ENCODE peak calls at places on chromosomes 7 and 10, in ten cellular contexts. S, N, Q, O, E, U, T, G, J and W are unnamed samples. For H3K9me3, the result is how much of the 10 kb centered on the place peaks cover.

GRCh38 chr10:12909836-12910185 is 91.7 kb downstream of the CCDC3 start:
- DNase-seq in S (no peak), N (no peak), Q (no peak), O (no peak), E (no peak), U (peak), T (no peak), G (no peak), J (peak), W (peak)

GRCh38 chr10:129593953-129594352 is 126.9 kb downstream of the MGMT start:
- DNase-seq in S (no peak), N (peak), Q (no peak), O (no peak), E (no peak), U (no peak), T (no peak), G (no peak), J (no peak), W (no peak)

GRCh38 chr7:24943096-24943948 is 36.7 kb downstream of the OSBPL3 start:
- DNase-seq in S (no peak), N (no peak), Q (no peak), O (no peak), E (no peak), U (no peak), T (no peak), G (no peak), J (no peak), W (no peak)

GRCh38 chr7:30870821-30871518 is 40.7 kb upstream of the AQP1 start:
- DNase-seq in S (no peak), N (no peak), Q (no peak), O (no peak), E (no peak), U (no peak), T (no peak), G (no peak), J (no peak), W (no peak)

GRCh38 chr7:39609084-39609461 is 14.3 kb upstream of the RALA start:
- DNase-seq in S (no peak), N (peak), Q (peak), O (peak), E (no peak), U (no peak), T (no peak), G (peak), J (no peak), W (no peak)

GRCh38 chr10:3468919-3469638 is 296.5 kb upstream of the PITRM1 start:
- DNase-seq in S (no peak), N (peak), Q (peak), O (peak), E (no peak), U (peak), T (no peak), G (peak), J (peak), W (no peak)

GRCh38 chr7:17588730-17589129 is 290.3 kb downstream of the AHR start:
- DNase-seq in S (no peak), N (no peak), Q (no peak), O (no peak), E (no peak), U (no peak), T (no peak), G (no peak), J (no peak), W (no peak)

GRCh38 chr7:1900847-1901246 is 230.8 kb downstream of the ELFN1 start:
- DNase-seq in S (no peak), N (no peak), Q (no peak), O (no peak), E (no peak), U (no peak), T (no peak), G (no peak), J (no peak), W (no peak)

DNA sequence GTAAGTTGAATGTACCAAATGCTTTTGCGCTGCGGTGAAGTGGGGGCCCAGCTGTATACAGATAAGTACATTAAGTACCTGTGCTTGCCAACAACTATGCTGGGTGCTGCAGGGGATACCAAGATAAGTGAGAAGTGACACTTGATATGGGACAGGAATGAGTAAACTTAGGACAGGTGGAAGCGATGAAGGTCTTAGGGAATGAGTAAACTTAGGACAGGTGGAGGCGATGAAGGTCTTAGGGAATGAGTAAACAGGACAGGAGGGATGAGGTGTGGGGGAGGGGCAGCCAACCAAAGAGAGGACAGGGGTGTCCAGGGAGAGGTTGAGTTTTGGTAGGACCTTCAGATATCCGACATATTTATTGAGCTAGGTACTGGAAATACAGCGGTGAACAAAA is 1.4 kb downstream of the MDH2 start:
- DNase-seq in S (no peak), N (no peak), Q (no peak), O (no peak), E (no peak), U (no peak), T (no peak), G (no peak), J (no peak), W (no peak)
- H3K4me3 ChIP-seq in S (peak), N (peak), Q (no peak), O (no peak), E (no peak), U (peak), T (no peak), G (peak), J (peak), W (no peak)

GRCh38 chr10:1662361-1663025 is 74.8 kb downstream of the ADARB2 start:
- DNase-seq in S (peak), N (no peak), Q (no peak), O (no peak), E (no peak), U (no peak), T (no peak), G (no peak), J (no peak), W (no peak)
- H3K9me3 ChIP-seq in S (under half), N (under half), Q (under half), O (under half), E (under half), U (under half), T (under half), G (under half), J (under half), W (under half)

DNA sequence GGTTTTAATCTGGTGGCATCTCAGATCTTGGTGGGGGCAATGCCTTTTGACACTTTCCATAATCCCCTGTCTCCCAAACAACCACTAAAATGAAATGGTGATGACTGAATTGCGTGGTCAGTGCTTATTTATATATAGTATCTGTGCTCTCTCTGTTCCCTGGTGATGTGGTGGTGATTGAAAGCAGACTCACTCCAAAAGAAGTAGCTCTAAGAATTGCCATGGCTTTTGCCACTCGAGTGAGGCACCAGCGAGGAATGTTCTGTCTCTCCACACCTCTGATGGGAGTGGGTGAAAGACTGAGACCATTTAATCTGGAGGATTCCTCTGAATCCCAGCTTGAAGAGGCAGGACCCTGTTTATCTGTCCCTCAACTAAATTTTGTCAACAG is 2.8 kb downstream of the DUSP5 start:
- DNase-seq in S (no peak), N (peak), Q (peak), O (peak), E (no peak), U (no peak), T (no peak), G (peak), J (no peak), W (no peak)
- H3K4me3 ChIP-seq in S (no peak), N (peak), Q (no peak), O (peak), E (no peak), U (peak), T (peak), G (peak), J (no peak), W (no peak)

DNA sequence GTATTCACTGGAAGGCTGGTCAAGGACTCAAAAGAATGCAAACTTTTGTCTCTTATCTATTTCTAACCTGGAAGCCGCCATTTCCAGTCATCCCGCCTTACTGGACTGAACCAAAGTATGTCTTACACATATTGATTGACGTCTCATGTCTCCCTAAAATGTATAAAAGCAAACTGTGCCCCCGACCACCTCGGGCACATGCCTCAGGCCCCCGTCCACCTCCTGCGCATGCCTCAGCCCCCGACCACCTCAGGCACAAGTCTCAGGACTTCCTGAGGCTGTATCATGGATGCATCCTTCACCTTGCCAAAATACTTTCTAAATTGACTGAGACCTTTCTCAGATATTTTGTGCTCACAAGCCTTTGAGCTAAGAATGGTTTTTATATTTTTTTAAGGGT is 148.6 kb downstream of the PTPRN2 start:
- DNase-seq in S (no peak), N (no peak), Q (no peak), O (no peak), E (no peak), U (no peak), T (no peak), G (no peak), J (no peak), W (no peak)
- H3K9me3 ChIP-seq in S (under half), N (under half), Q (under half), O (under half), E (under half), U (under half), T (under half), G (under half), J (under half), W (under half)

DNA sequence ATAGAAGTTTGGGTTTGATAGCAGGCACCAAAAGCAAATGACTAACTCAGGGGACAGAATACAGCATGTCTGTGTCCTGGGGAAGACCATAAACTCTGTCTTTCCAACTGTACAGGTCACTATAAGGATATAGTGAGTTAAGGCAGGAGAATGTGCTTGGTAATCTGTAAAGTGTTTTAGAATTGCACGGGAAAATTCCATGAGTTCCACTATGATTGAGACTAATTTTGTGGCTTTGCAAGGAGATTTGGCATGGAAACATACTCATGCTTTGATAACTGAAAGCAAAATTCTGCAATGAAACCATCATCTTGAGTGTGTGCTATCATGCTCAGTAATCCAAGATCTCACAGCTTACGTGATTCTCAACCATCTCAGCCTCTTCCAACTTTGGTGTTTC is 152.6 kb downstream of the PKD1L1 start:
- DNase-seq in S (no peak), N (peak), Q (no peak), O (no peak), E (no peak), U (no peak), T (no peak), G (peak), J (no peak), W (no peak)
- H3K4me3 ChIP-seq in S (no peak), N (no peak), Q (no peak), O (no peak), E (no peak), U (no peak), T (no peak), G (peak), J (no peak), W (no peak)

GRCh38 chr7:69448071-69448470 is 150.2 kb upstream of the AUTS2 start:
- DNase-seq in S (no peak), N (peak), Q (no peak), O (no peak), E (no peak), U (no peak), T (no peak), G (peak), J (no peak), W (no peak)
- H3K9me3 ChIP-seq in S (under half), N (under half), Q (under half), O (under half), E (under half), U (under half), T (under half), G (under half), J (under half), W (under half)

GRCh38 chr7:522938-523289 is 3.3 kb upstream of the PDGFA start:
- DNase-seq in S (no peak), N (no peak), Q (no peak), O (no peak), E (no peak), U (no peak), T (no peak), G (no peak), J (no peak), W (no peak)
- H3K4me3 ChIP-seq in S (no peak), N (peak), Q (no peak), O (peak), E (no peak), U (peak), T (no peak), G (no peak), J (peak), W (peak)

GRCh38 chr7:14293434-14293833 is 304.0 kb upstream of the ETV1 start:
- DNase-seq in S (no peak), N (no peak), Q (no peak), O (no peak), E (no peak), U (no peak), T (no peak), G (no peak), J (no peak), W (no peak)

GRCh38 chr7:14294637-14295036 is 305.2 kb upstream of the ETV1 start:
- DNase-seq in S (no peak), N (no peak), Q (no peak), O (no peak), E (no peak), U (no peak), T (no peak), G (no peak), J (no peak), W (no peak)

GRCh38 chr7:14286036-14286435 is 296.6 kb upstream of the ETV1 start:
- DNase-seq in S (no peak), N (no peak), Q (no peak), O (no peak), E (no peak), U (no peak), T (no peak), G (peak), J (no peak), W (no peak)

GRCh38 chr7:14287398-14287797 is 297.9 kb upstream of the ETV1 start:
- DNase-seq in S (no peak), N (no peak), Q (no peak), O (no peak), E (no peak), U (no peak), T (no peak), G (no peak), J (no peak), W (no peak)

GRCh38 chr7:14288701-14289100 is 299.2 kb upstream of the ETV1 start:
- DNase-seq in S (no peak), N (no peak), Q (no peak), O (peak), E (no peak), U (no peak), T (no peak), G (no peak), J (no peak), W (no peak)
- H3K9me3 ChIP-seq in S (under half), N (under half), Q (under half), O (under half), E (under half), U (under half), T (under half), G (under half), J (under half), W (under half)

GRCh38 chr7:27148031-27148775 is 629 bp upstream of the HOXA6 start:
- DNase-seq in S (no peak), N (no peak), Q (peak), O (no peak), E (peak), U (no peak), T (no peak), G (peak), J (no peak), W (peak)
- H3K4me3 ChIP-seq in S (peak), N (no peak), Q (peak), O (peak), E (no peak), U (peak), T (no peak), G (peak), J (peak), W (no peak)

GRCh38 chr7:157618091-157618726 is 281.4 kb downstream of the DNAJB6 start:
- DNase-seq in S (no peak), N (no peak), Q (no peak), O (no peak), E (no peak), U (no peak), T (no peak), G (no peak), J (no peak), W (no peak)
- H3K9me3 ChIP-seq in S (under half), N (under half), Q (under half), O (under half), E (under half), U (under half), T (under half), G (under half), J (under half), W (under half)